ENCODE peak calls at places on chromosome 2, in five cellular contexts. One of them, this sample, is unnamed.

GRCh38 chr2:8906208-8906607 is 68.8 kb upstream of the KIDINS220 start:
- DNase-seq in H9: no peak
- DNase-seq in neuronal stem cell: no peak
- DNase-seq in trophoblast cell: no peak
- DNase-seq in H1: no peak
- DNase-seq in this sample: no peak

GRCh38 chr2:99602475-99602874 is 112.7 kb upstream of the REV1 start:
- DNase-seq in H9: no peak
- DNase-seq in neuronal stem cell: no peak
- DNase-seq in trophoblast cell: peak; percentile 60
- DNase-seq in H1: no peak
- DNase-seq in this sample: peak; percentile 67

GRCh38 chr2:97774425-97774824 is 61.0 kb downstream of the ZAP70 start:
- DNase-seq in H9: peak; percentile 48
- DNase-seq in neuronal stem cell: no peak
- DNase-seq in trophoblast cell: peak; percentile 10
- DNase-seq in H1: no peak
- DNase-seq in this sample: peak; percentile 30

GRCh38 chr2:113217455-113218282 is 43.9 kb downstream of the PSD4 start:
- DNase-seq in H9: no peak
- DNase-seq in neuronal stem cell: no peak
- DNase-seq in trophoblast cell: no peak
- DNase-seq in H1: no peak
- DNase-seq in this sample: no peak

GRCh38 chr2:160427629-160428424 is 65.8 kb downstream of the RBMS1 start:
- DNase-seq in H9: no peak
- DNase-seq in neuronal stem cell: no peak
- DNase-seq in trophoblast cell: no peak
- DNase-seq in H1: no peak
- DNase-seq in this sample: peak; percentile 77

GRCh38 chr2:190501702-190502407 is 32.7 kb downstream of the NEMP2 start:
- DNase-seq in H9: no peak
- DNase-seq in neuronal stem cell: no peak
- DNase-seq in trophoblast cell: no peak
- DNase-seq in H1: no peak
- DNase-seq in this sample: no peak

GRCh38 chr2:40700211-40700954 is 248.5 kb upstream of the SLC8A1 start:
- DNase-seq in H9: no peak
- DNase-seq in neuronal stem cell: no peak
- DNase-seq in trophoblast cell: peak; percentile 88
- DNase-seq in H1: no peak
- DNase-seq in this sample: no peak

GRCh38 chr2:43305006-43305405 is 78.6 kb upstream of the ZFP36L2 start:
- DNase-seq in H9: no peak
- DNase-seq in neuronal stem cell: no peak
- DNase-seq in trophoblast cell: peak; percentile 64
- DNase-seq in H1: no peak
- DNase-seq in this sample: peak; percentile 94

GRCh38 chr2:68318686-68319396 is 908 bp downstream of the CNRIP1 start:
- DNase-seq in H9: peak; percentile 30
- DNase-seq in neuronal stem cell: peak; percentile 5
- DNase-seq in trophoblast cell: no peak
- DNase-seq in H1: no peak
- DNase-seq in this sample: peak; percentile 52

GRCh38 chr2:75424936-75425619 is 135.7 kb downstream of the EVA1A start:
- DNase-seq in H9: peak; percentile 71
- DNase-seq in neuronal stem cell: no peak
- DNase-seq in trophoblast cell: no peak
- DNase-seq in H1: no peak
- DNase-seq in this sample: no peak

GRCh38 chr2:127231130-127231865 is 11.2 kb upstream of the CYP27C1 start:
- DNase-seq in H9: no peak
- DNase-seq in neuronal stem cell: no peak
- DNase-seq in trophoblast cell: no peak
- DNase-seq in H1: no peak
- DNase-seq in this sample: no peak

GRCh38 chr2:172437419-172438063 is 10.2 kb downstream of the ITGA6 start:
- DNase-seq in H9: no peak
- DNase-seq in neuronal stem cell: no peak
- DNase-seq in trophoblast cell: no peak
- DNase-seq in H1: no peak
- DNase-seq in this sample: no peak

GRCh38 chr2:37770797-37771196 is 99.4 kb upstream of the CDC42EP3 start:
- DNase-seq in H9: no peak
- DNase-seq in neuronal stem cell: no peak
- DNase-seq in trophoblast cell: no peak
- DNase-seq in H1: no peak
- DNase-seq in this sample: no peak

GRCh38 chr2:105405291-105405690 is 6.4 kb upstream of the FHL2 start:
- DNase-seq in H9: no peak
- DNase-seq in neuronal stem cell: no peak
- DNase-seq in trophoblast cell: peak; percentile 62
- DNase-seq in H1: no peak
- DNase-seq in this sample: peak; percentile 88

GRCh38 chr2:28821295-28821958 is 10.8 kb downstream of the SPDYA start:
- DNase-seq in H9: peak; percentile 70
- DNase-seq in neuronal stem cell: peak; percentile 47
- DNase-seq in trophoblast cell: peak; percentile 83
- DNase-seq in H1: peak; percentile 33
- DNase-seq in this sample: peak; percentile 67

GRCh38 chr2:70420005-70420580 is 118.2 kb upstream of the FAM136A start:
- DNase-seq in H9: no peak
- DNase-seq in neuronal stem cell: peak; percentile 12
- DNase-seq in trophoblast cell: no peak
- DNase-seq in H1: no peak
- DNase-seq in this sample: no peak

GRCh38 chr2:113757059-113757657 is 716 bp upstream of the SLC35F5 start:
- DNase-seq in H9: no peak
- DNase-seq in neuronal stem cell: no peak
- DNase-seq in trophoblast cell: no peak
- DNase-seq in H1: no peak
- DNase-seq in this sample: no peak

GRCh38 chr2:99420031-99420430 is 69.8 kb downstream of the REV1 start:
- DNase-seq in H9: no peak
- DNase-seq in neuronal stem cell: no peak
- DNase-seq in trophoblast cell: peak; percentile 87
- DNase-seq in H1: no peak
- DNase-seq in this sample: no peak

GRCh38 chr2:220556658-220557057 is 929.2 kb downstream of the SLC4A3 start:
- DNase-seq in H9: no peak
- DNase-seq in neuronal stem cell: no peak
- DNase-seq in trophoblast cell: no peak
- DNase-seq in H1: no peak
- DNase-seq in this sample: peak; percentile 74
- H4K91ac ChIP-seq in H9: no peak overlapping the region
- H4K91ac ChIP-seq in neuronal stem cell: no peak overlapping the region
- H4K91ac ChIP-seq in trophoblast cell: no peak overlapping the region
- H4K91ac ChIP-seq in H1: no peak overlapping the region
- H4K91ac ChIP-seq in this sample: no peak overlapping the region

DNA sequence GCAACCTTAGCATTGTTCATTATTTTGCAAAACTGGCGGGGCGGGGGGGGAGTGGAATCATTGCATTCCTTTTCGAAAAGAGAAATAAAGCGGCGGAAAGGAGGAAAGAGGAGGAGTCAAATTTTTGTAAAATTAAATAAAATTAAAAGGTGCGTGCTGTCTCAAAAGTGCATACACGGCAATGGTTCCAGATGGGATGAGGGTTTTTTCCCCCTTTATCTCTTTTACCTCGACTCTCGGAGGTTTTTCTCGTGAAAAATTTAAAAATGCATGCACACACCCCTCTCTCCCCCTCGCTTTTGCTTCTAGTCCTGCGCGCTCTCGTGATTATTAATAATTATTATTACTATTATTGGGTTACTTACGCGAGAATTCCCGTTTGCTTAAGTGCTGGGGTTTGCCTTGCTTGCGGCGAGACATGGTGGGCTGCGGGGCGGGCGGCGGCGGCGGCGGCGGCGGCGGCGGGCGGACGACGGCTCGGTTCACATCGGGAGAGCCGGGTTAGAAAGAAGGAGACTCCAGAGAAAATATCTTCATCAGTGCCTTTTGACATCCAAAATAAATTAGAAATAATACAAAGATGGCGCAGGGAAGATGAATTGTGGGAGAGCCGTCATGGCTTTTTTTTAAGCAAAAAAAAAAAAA is 481 bp downstream of the BCL11A start:
- DNase-seq in H9: no peak
- DNase-seq in neuronal stem cell: no peak
- DNase-seq in trophoblast cell: no peak
- DNase-seq in H1: no peak
- DNase-seq in this sample: no peak
- H2BK12ac ChIP-seq in H9: no peak overlapping the region
- H2BK12ac ChIP-seq in neuronal stem cell: no peak overlapping the region
- H2BK12ac ChIP-seq in trophoblast cell: no peak overlapping the region
- H2BK12ac ChIP-seq in H1: no peak overlapping the region
- H2BK12ac ChIP-seq in this sample: no peak overlapping the region

GRCh38 chr2:3326182-3326537 is 51.5 kb downstream of the EIPR1 start:
- DNase-seq in H9: no peak
- DNase-seq in neuronal stem cell: no peak
- DNase-seq in trophoblast cell: no peak
- DNase-seq in H1: no peak
- DNase-seq in this sample: no peak

GRCh38 chr2:3324036-3324386 is 53.6 kb downstream of the EIPR1 start:
- DNase-seq in H9: no peak
- DNase-seq in neuronal stem cell: no peak
- DNase-seq in trophoblast cell: no peak
- DNase-seq in H1: no peak
- DNase-seq in this sample: no peak

GRCh38 chr2:3325458-3326181 is 52.0 kb downstream of the EIPR1 start:
- DNase-seq in H9: no peak
- DNase-seq in neuronal stem cell: no peak
- DNase-seq in trophoblast cell: no peak
- DNase-seq in H1: no peak
- DNase-seq in this sample: no peak

GRCh38 chr2:3323360-3324035 is 54.1 kb downstream of the EIPR1 start:
- DNase-seq in H9: no peak
- DNase-seq in neuronal stem cell: no peak
- DNase-seq in trophoblast cell: no peak
- DNase-seq in H1: no peak
- DNase-seq in this sample: no peak

DNA sequence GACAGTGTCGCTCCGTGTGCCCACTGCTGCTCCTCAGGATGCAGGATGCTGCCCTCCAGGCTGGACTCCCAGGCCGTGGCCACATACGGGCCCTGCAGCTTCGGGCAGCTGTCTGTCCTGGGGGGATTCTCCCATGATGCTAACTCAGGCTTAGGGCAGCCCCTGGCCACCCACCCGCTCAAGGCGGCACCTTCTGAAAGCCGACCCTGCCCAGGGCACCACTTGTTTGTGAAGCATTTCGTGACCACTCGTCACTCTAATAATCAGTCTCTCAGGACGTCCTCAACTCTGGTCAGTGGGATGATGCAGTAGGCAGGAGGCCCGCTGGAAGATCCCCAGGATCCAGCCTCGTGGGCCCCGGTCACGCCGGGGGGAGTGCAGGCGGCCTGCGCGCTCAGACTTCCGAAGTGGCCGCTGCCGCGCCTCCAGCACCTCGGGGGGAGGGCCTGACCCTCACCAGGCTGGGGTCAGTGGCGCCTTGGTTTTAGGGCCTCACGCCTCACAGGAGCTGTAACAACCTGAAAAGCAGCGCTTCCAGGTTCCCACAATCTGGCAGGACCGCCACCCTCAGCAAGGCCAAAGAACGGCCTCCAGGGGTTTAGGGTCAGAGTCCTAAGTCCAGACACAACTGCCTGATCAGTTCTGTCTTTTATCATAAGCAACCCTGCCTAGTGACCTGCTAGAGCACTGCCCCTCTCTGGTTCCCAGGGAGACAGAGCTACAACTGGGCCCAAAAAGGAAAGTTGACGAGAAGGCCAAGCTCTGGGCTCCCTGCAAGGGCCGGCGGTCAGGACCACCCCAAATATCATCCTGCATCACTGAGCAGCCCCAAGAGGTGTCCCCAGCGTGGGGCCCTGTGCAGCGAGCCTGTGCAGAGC is 53.0 kb downstream of the EIPR1 start:
- DNase-seq in H9: no peak
- DNase-seq in neuronal stem cell: no peak
- DNase-seq in trophoblast cell: no peak
- DNase-seq in H1: no peak
- DNase-seq in this sample: no peak
- H3K9ac ChIP-seq in H9: no peak overlapping the region
- H3K9ac ChIP-seq in neuronal stem cell: peak overlapping the region; percentile 14
- H3K9ac ChIP-seq in trophoblast cell: no peak overlapping the region
- H3K9ac ChIP-seq in H1: no peak overlapping the region
- H3K9ac ChIP-seq in this sample: no peak overlapping the region

GRCh38 chr2:222709191-222709891 is 37.9 kb downstream of the MOGAT1 start:
- DNase-seq in H9: peak; percentile 75
- DNase-seq in neuronal stem cell: peak; percentile 23
- DNase-seq in trophoblast cell: peak; percentile 95
- DNase-seq in H1: no peak
- DNase-seq in this sample: peak; percentile 100

GRCh38 chr2:222706616-222707015 is 35.2 kb downstream of the MOGAT1 start:
- DNase-seq in H9: peak; percentile 34
- DNase-seq in neuronal stem cell: no peak
- DNase-seq in trophoblast cell: peak; percentile 35
- DNase-seq in H1: no peak
- DNase-seq in this sample: no peak

GRCh38 chr2:222707689-222708273 is 36.3 kb downstream of the MOGAT1 start:
- DNase-seq in H9: no peak
- DNase-seq in neuronal stem cell: no peak
- DNase-seq in trophoblast cell: peak; percentile 68
- DNase-seq in H1: no peak
- DNase-seq in this sample: peak; percentile 75

GRCh38 chr2:222708274-222708710 is 36.8 kb downstream of the MOGAT1 start:
- DNase-seq in H9: peak; percentile 68
- DNase-seq in neuronal stem cell: peak; percentile 53
- DNase-seq in trophoblast cell: peak; percentile 95
- DNase-seq in H1: no peak
- DNase-seq in this sample: peak; percentile 77

GRCh38 chr2:222707102-222707688 is 35.7 kb downstream of the MOGAT1 start:
- DNase-seq in H9: no peak
- DNase-seq in neuronal stem cell: no peak
- DNase-seq in trophoblast cell: no peak
- DNase-seq in H1: no peak
- DNase-seq in this sample: no peak
- H4K91ac ChIP-seq in H9: no peak overlapping the region
- H4K91ac ChIP-seq in neuronal stem cell: no peak overlapping the region
- H4K91ac ChIP-seq in trophoblast cell: no peak overlapping the region
- H4K91ac ChIP-seq in H1: no peak overlapping the region
- H4K91ac ChIP-seq in this sample: peak overlapping the region; percentile 66

DNA sequence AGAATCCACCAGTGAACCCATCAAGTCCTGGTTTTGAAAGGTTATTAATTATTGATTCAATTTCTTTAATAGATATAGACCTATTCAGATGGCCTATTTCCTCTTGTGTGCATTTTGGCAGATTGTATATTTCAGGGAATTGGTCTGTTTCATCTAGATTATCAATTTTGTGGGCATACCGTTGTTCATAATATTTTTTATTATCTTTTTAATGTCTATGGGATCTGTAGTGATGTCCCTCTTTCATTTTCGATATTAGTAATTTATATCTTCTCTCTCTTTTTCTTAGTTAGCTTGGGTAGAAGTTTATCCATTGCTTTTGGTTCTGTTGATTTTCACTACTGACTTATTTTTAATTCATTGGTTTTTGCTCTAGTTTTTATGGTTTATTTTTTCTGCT is 39.9 kb upstream of the TANC1 start:
- DNase-seq in H9: no peak
- DNase-seq in neuronal stem cell: no peak
- DNase-seq in trophoblast cell: no peak
- DNase-seq in H1: no peak
- DNase-seq in this sample: no peak
- H2BK12ac ChIP-seq in H9: no peak overlapping the region
- H2BK12ac ChIP-seq in neuronal stem cell: no peak overlapping the region
- H2BK12ac ChIP-seq in trophoblast cell: no peak overlapping the region
- H2BK12ac ChIP-seq in H1: no peak overlapping the region
- H2BK12ac ChIP-seq in this sample: no peak overlapping the region